ENCODE peak calls at places on chromosome 14, in four cellular contexts. K is fibroblast of the conjunctiva, I is astrocyte of the spinal cord, N is SIG-M5. V is an unnamed sample.

GRCh38 chr14:91047174-91047753 is 13.2 kb downstream of the RPS6KA5 start:
- DNase-seq in K (no peak), I (no peak), N (no peak), V (no peak)

GRCh38 chr14:89672636-89673279 is 255.7 kb upstream of the FOXN3 start:
- DNase-seq in K (no peak), I (no peak), N (no peak), V (peak; percentile 5)

GRCh38 chr14:86777950-86778602 is 1214.9 kb downstream of the GALC start:
- DNase-seq in K (peak; percentile 75), I (peak; percentile 85), N (no peak), V (no peak)

GRCh38 chr14:20631023-20631820 is 10.3 kb downstream of the OR6S1 start:
- DNase-seq in K (peak; percentile 36), I (peak; percentile 58), N (no peak), V (no peak)

GRCh38 chr14:75725481-75725880 is 64.4 kb downstream of the TTLL5 start:
- DNase-seq in K (no peak), I (no peak), N (no peak), V (no peak)

GRCh38 chr14:73795466-73795865 is 56.2 kb upstream of the PTGR2 start:
- DNase-seq in K (no peak), I (no peak), N (no peak), V (no peak)

GRCh38 chr14:50085570-50086315 is 30.6 kb downstream of the VCPKMT start:
- DNase-seq in K (no peak), I (peak; percentile 50), N (no peak), V (no peak)

GRCh38 chr14:44896275-44897040 is 65.3 kb downstream of the KLHL28 start:
- DNase-seq in K (no peak), I (no peak), N (no peak), V (no peak)

GRCh38 chr14:66490143-66491111 is 4.3 kb downstream of the CCDC196 start:
- DNase-seq in K (no peak), I (no peak), N (no peak), V (no peak)

GRCh38 chr14:77228056-77228455 is 43.0 kb downstream of the NGB start:
- DNase-seq in K (no peak), I (no peak), N (no peak), V (no peak)

GRCh38 chr14:73173092-73173735 is 36.9 kb downstream of the PSEN1 start:
- DNase-seq in K (peak; percentile 57), I (peak; percentile 68), N (no peak), V (no peak)

GRCh38 chr14:72638021-72638420 is 255.9 kb downstream of the DPF3 start:
- DNase-seq in K (no peak), I (peak; percentile 61), N (no peak), V (no peak)

GRCh38 chr14:101017209-101017608 is 113.7 kb upstream of the RTL1 start:
- DNase-seq in K (no peak), I (peak; percentile 26), N (no peak), V (no peak)

GRCh38 chr14:98798099-98798498 is 473.9 kb downstream of the BCL11B start:
- DNase-seq in K (no peak), I (no peak), N (no peak), V (no peak)

V was measured in HL-60.